ENCODE peak calls at places on chromosome 9, in four cellular contexts. One of them, this sample, is unnamed.

GRCh38 chr9:116090030-116090770 is 63.4 kb upstream of the PAPPA start:
- DNase-seq in activated CD4-positive, alpha-beta T cell treated with anti-CD3 and anti-CD28 coated beads, Interleukin-2, amount 50 U/mL, for 24 hours: no peak
- DNase-seq in SK-MEL-5: no peak
- DNase-seq in epithelial cell of esophagus: peak; percentile 19
- DNase-seq in this sample: no peak

GRCh38 chr9:119559986-119560385 is 190.8 kb upstream of the BRINP1 start:
- DNase-seq in activated CD4-positive, alpha-beta T cell treated with anti-CD3 and anti-CD28 coated beads, Interleukin-2, amount 50 U/mL, for 24 hours: no peak
- DNase-seq in epithelial cell of esophagus: no peak
- DNase-seq in SK-MEL-5: no peak
- DNase-seq in this sample: no peak

GRCh38 chr9:124214116-124214515 is 43.6 kb upstream of the NEK6 start:
- DNase-seq in epithelial cell of esophagus: no peak
- DNase-seq in activated CD4-positive, alpha-beta T cell treated with anti-CD3 and anti-CD28 coated beads, Interleukin-2, amount 50 U/mL, for 24 hours: no peak
- DNase-seq in SK-MEL-5: no peak
- DNase-seq in this sample: no peak

GRCh38 chr9:25716220-25716872 is 38.1 kb upstream of the TUSC1 start:
- DNase-seq in SK-MEL-5: no peak
- DNase-seq in activated CD4-positive, alpha-beta T cell treated with anti-CD3 and anti-CD28 coated beads, Interleukin-2, amount 50 U/mL, for 24 hours: no peak
- DNase-seq in epithelial cell of esophagus: peak; percentile 89
- DNase-seq in this sample: peak; percentile 86

GRCh38 chr9:138008081-138008841 is 130.7 kb downstream of the CACNA1B start:
- DNase-seq in SK-MEL-5: no peak
- DNase-seq in activated CD4-positive, alpha-beta T cell treated with anti-CD3 and anti-CD28 coated beads, Interleukin-2, amount 50 U/mL, for 24 hours: no peak
- DNase-seq in epithelial cell of esophagus: no peak
- DNase-seq in this sample: no peak

GRCh38 chr9:4421847-4422246 is 68.4 kb upstream of the SLC1A1 start:
- DNase-seq in SK-MEL-5: no peak
- DNase-seq in activated CD4-positive, alpha-beta T cell treated with anti-CD3 and anti-CD28 coated beads, Interleukin-2, amount 50 U/mL, for 24 hours: no peak
- DNase-seq in epithelial cell of esophagus: no peak
- DNase-seq in this sample: no peak

GRCh38 chr9:92404031-92404430 is 347 bp downstream of the OGN start:
- DNase-seq in SK-MEL-5: no peak
- DNase-seq in epithelial cell of esophagus: no peak
- DNase-seq in activated CD4-positive, alpha-beta T cell treated with anti-CD3 and anti-CD28 coated beads, Interleukin-2, amount 50 U/mL, for 24 hours: no peak
- DNase-seq in this sample: no peak

GRCh38 chr9:17315341-17315740 is 180.5 kb downstream of the CNTLN start:
- DNase-seq in activated CD4-positive, alpha-beta T cell treated with anti-CD3 and anti-CD28 coated beads, Interleukin-2, amount 50 U/mL, for 24 hours: no peak
- DNase-seq in epithelial cell of esophagus: no peak
- DNase-seq in SK-MEL-5: no peak
- DNase-seq in this sample: no peak

GRCh38 chr9:110033869-110034268 is 174.1 kb downstream of the C9orf152 start:
- DNase-seq in SK-MEL-5: no peak
- DNase-seq in epithelial cell of esophagus: no peak
- DNase-seq in activated CD4-positive, alpha-beta T cell treated with anti-CD3 and anti-CD28 coated beads, Interleukin-2, amount 50 U/mL, for 24 hours: no peak
- DNase-seq in this sample: no peak

GRCh38 chr9:116800885-116801284 is 113.8 kb downstream of the TRIM32 start:
- DNase-seq in SK-MEL-5: no peak
- DNase-seq in activated CD4-positive, alpha-beta T cell treated with anti-CD3 and anti-CD28 coated beads, Interleukin-2, amount 50 U/mL, for 24 hours: no peak
- DNase-seq in epithelial cell of esophagus: no peak
- DNase-seq in this sample: no peak

GRCh38 chr9:123678878-123679329 is 251.0 kb downstream of the DENND1A start:
- DNase-seq in SK-MEL-5: no peak
- DNase-seq in activated CD4-positive, alpha-beta T cell treated with anti-CD3 and anti-CD28 coated beads, Interleukin-2, amount 50 U/mL, for 24 hours: no peak
- DNase-seq in epithelial cell of esophagus: no peak
- DNase-seq in this sample: no peak

This sample was measured in bronchial epithelial cell.